ENCODE peak calls at places on chromosomes 12 and 14, in five cellular contexts. One of them, this sample, is unnamed.

GRCh38 chr14:33307691-33308369 is 369.2 kb downstream of the NPAS3 start:
- DNase-seq in heart left ventricle: no peak
- DNase-seq in lower leg skin: peak; percentile 84
- DNase-seq in HFF-Myc: peak; percentile 83
- DNase-seq in left lung: peak; percentile 49
- DNase-seq in this sample: no peak

GRCh38 chr14:60723218-60724079 is 702 bp downstream of the SIX4 start:
- DNase-seq in heart left ventricle: peak; percentile 33
- DNase-seq in lower leg skin: peak; percentile 86
- DNase-seq in HFF-Myc: no peak
- DNase-seq in left lung: peak; percentile 46
- DNase-seq in this sample: no peak

GRCh38 chr14:24367506-24368214 is at the start of gene NFATC4:
- DNase-seq in heart left ventricle: peak; percentile 89
- DNase-seq in lower leg skin: peak; percentile 94
- DNase-seq in HFF-Myc: peak; percentile 96
- DNase-seq in left lung: peak; percentile 82
- DNase-seq in this sample: peak; percentile 87

GRCh38 chr12:45407188-45407850 is 191.4 kb downstream of the ANO6 start:
- DNase-seq in heart left ventricle: no peak
- DNase-seq in lower leg skin: no peak
- DNase-seq in HFF-Myc: no peak
- DNase-seq in left lung: no peak
- DNase-seq in this sample: no peak

GRCh38 chr12:120764766-120765165 is 39.1 kb downstream of the ACADS start:
- DNase-seq in heart left ventricle: no peak
- DNase-seq in lower leg skin: peak; percentile 57
- DNase-seq in HFF-Myc: no peak
- DNase-seq in left lung: no peak
- DNase-seq in this sample: no peak

GRCh38 chr14:105929327-105930081 is 403.1 kb downstream of the TMEM121 start:
- DNase-seq in heart left ventricle: no peak
- DNase-seq in lower leg skin: peak; percentile 66
- DNase-seq in HFF-Myc: no peak
- DNase-seq in left lung: peak; percentile 17
- DNase-seq in this sample: no peak

GRCh38 chr12:50589650-50590435 is 85.1 kb downstream of the DIP2B start:
- DNase-seq in heart left ventricle: no peak
- DNase-seq in lower leg skin: no peak
- DNase-seq in HFF-Myc: peak; percentile 56
- DNase-seq in left lung: no peak
- DNase-seq in this sample: peak; percentile 80

GRCh38 chr12:122079532-122080081 is 1.1 kb downstream of the MLXIP start:
- DNase-seq in heart left ventricle: peak; percentile 34
- DNase-seq in lower leg skin: no peak
- DNase-seq in HFF-Myc: no peak
- DNase-seq in left lung: no peak
- DNase-seq in this sample: no peak

GRCh38 chr12:108832730-108833354 is 24.5 kb downstream of the SSH1 start:
- DNase-seq in heart left ventricle: no peak
- DNase-seq in lower leg skin: no peak
- DNase-seq in HFF-Myc: no peak
- DNase-seq in left lung: no peak
- DNase-seq in this sample: peak; percentile 80

GRCh38 chr12:19288603-19289244 is 150.6 kb upstream of the AEBP2 start:
- DNase-seq in heart left ventricle: no peak
- DNase-seq in lower leg skin: no peak
- DNase-seq in HFF-Myc: peak; percentile 17
- DNase-seq in left lung: no peak
- DNase-seq in this sample: no peak

GRCh38 chr12:96219700-96220206 is 25.6 kb downstream of the ELK3 start:
- DNase-seq in heart left ventricle: no peak
- DNase-seq in lower leg skin: no peak
- DNase-seq in HFF-Myc: no peak
- DNase-seq in left lung: peak; percentile 89
- DNase-seq in this sample: peak; percentile 92

GRCh38 chr12:101823891-101824290 is 6.9 kb downstream of the GNPTAB start:
- DNase-seq in heart left ventricle: peak; percentile 72
- DNase-seq in lower leg skin: peak; percentile 90
- DNase-seq in HFF-Myc: peak; percentile 24
- DNase-seq in left lung: peak; percentile 55
- DNase-seq in this sample: no peak

GRCh38 chr12:58888131-58888783 is 32.0 kb downstream of the LRIG3 start:
- DNase-seq in heart left ventricle: peak; percentile 70
- DNase-seq in lower leg skin: no peak
- DNase-seq in HFF-Myc: no peak
- DNase-seq in left lung: no peak
- DNase-seq in this sample: peak; percentile 16

GRCh38 chr14:103711516-103712431 is 3.5 kb downstream of the XRCC3 start:
- DNase-seq in heart left ventricle: peak; percentile 54
- DNase-seq in lower leg skin: no peak
- DNase-seq in HFF-Myc: no peak
- DNase-seq in left lung: no peak
- DNase-seq in this sample: no peak

GRCh38 chr12:42968426-42968825 is 378.9 kb upstream of the PRICKLE1 start:
- DNase-seq in heart left ventricle: no peak
- DNase-seq in lower leg skin: no peak
- DNase-seq in HFF-Myc: no peak
- DNase-seq in left lung: no peak
- DNase-seq in this sample: no peak

GRCh38 chr12:4112290-4112689 is 161.3 kb upstream of the CCND2 start:
- DNase-seq in heart left ventricle: no peak
- DNase-seq in lower leg skin: peak; percentile 36
- DNase-seq in HFF-Myc: no peak
- DNase-seq in left lung: no peak
- DNase-seq in this sample: no peak

GRCh38 chr14:46054526-46054925 is 597.1 kb downstream of the RPL10L start:
- DNase-seq in heart left ventricle: no peak
- DNase-seq in lower leg skin: no peak
- DNase-seq in HFF-Myc: peak; percentile 41
- DNase-seq in left lung: no peak
- DNase-seq in this sample: peak; percentile 67

GRCh38 chr12:70843363-70843762 is 77.2 kb downstream of the PTPRR start:
- DNase-seq in heart left ventricle: no peak
- DNase-seq in lower leg skin: no peak
- DNase-seq in HFF-Myc: no peak
- DNase-seq in left lung: no peak
- DNase-seq in this sample: no peak

GRCh38 chr12:68336754-68337343 is 4.7 kb upstream of the MDM1 start:
- DNase-seq in heart left ventricle: no peak
- DNase-seq in lower leg skin: no peak
- DNase-seq in HFF-Myc: no peak
- DNase-seq in left lung: no peak
- DNase-seq in this sample: no peak

GRCh38 chr12:127107744-127108143 is 1159.2 kb upstream of the TMEM132C start:
- DNase-seq in heart left ventricle: no peak
- DNase-seq in lower leg skin: no peak
- DNase-seq in HFF-Myc: no peak
- DNase-seq in left lung: no peak
- DNase-seq in this sample: no peak

GRCh38 chr14:76918751-76919421 is 92.7 kb downstream of the LRRC74A start:
- DNase-seq in heart left ventricle: peak; percentile 97
- DNase-seq in lower leg skin: peak; percentile 98
- DNase-seq in HFF-Myc: peak; percentile 93
- DNase-seq in left lung: peak; percentile 94
- DNase-seq in this sample: peak; percentile 92

GRCh38 chr12:109968032-109968420 is 28.1 kb downstream of the GIT2 start:
- DNase-seq in heart left ventricle: no peak
- DNase-seq in lower leg skin: no peak
- DNase-seq in HFF-Myc: no peak
- DNase-seq in left lung: no peak
- DNase-seq in this sample: no peak

GRCh38 chr14:61678966-61679365 is 16.3 kb upstream of the HIF1A start:
- DNase-seq in heart left ventricle: no peak
- DNase-seq in lower leg skin: no peak
- DNase-seq in HFF-Myc: no peak
- DNase-seq in left lung: no peak
- DNase-seq in this sample: no peak

GRCh38 chr14:75445958-75446357 is 18.1 kb downstream of the JDP2 start:
- DNase-seq in heart left ventricle: no peak
- DNase-seq in lower leg skin: no peak
- DNase-seq in HFF-Myc: no peak
- DNase-seq in left lung: no peak
- DNase-seq in this sample: no peak

GRCh38 chr14:68906439-68906838 is 72.7 kb downstream of the ACTN1 start:
- DNase-seq in heart left ventricle: no peak
- DNase-seq in lower leg skin: no peak
- DNase-seq in HFF-Myc: no peak
- DNase-seq in left lung: no peak
- DNase-seq in this sample: no peak

GRCh38 chr14:45290547-45290946 is 37.5 kb upstream of the MIS18BP1 start:
- DNase-seq in heart left ventricle: no peak
- DNase-seq in lower leg skin: no peak
- DNase-seq in HFF-Myc: no peak
- DNase-seq in left lung: no peak
- DNase-seq in this sample: no peak

GRCh38 chr12:45355750-45356149 is 139.9 kb downstream of the ANO6 start:
- DNase-seq in heart left ventricle: no peak
- DNase-seq in lower leg skin: no peak
- DNase-seq in HFF-Myc: no peak
- DNase-seq in left lung: no peak
- DNase-seq in this sample: no peak

GRCh38 chr14:75283162-75283883 is 4.7 kb downstream of the FOS start:
- DNase-seq in heart left ventricle: no peak
- DNase-seq in lower leg skin: peak; percentile 82
- DNase-seq in HFF-Myc: no peak
- DNase-seq in left lung: peak; percentile 69
- DNase-seq in this sample: no peak

GRCh38 chr14:28119849-28120248 is 646.7 kb upstream of the FOXG1 start:
- DNase-seq in heart left ventricle: no peak
- DNase-seq in lower leg skin: no peak
- DNase-seq in HFF-Myc: no peak
- DNase-seq in left lung: no peak
- DNase-seq in this sample: no peak

GRCh38 chr14:72500234-72500838 is 393.6 kb downstream of the DPF3 start:
- DNase-seq in heart left ventricle: no peak
- DNase-seq in lower leg skin: no peak
- DNase-seq in HFF-Myc: no peak
- DNase-seq in left lung: no peak
- DNase-seq in this sample: no peak
- H3K4me3 ChIP-seq in heart left ventricle: no peak overlapping the region
- H3K4me3 ChIP-seq in lower leg skin: no peak overlapping the region
- H3K4me3 ChIP-seq in HFF-Myc: no peak overlapping the region
- H3K4me3 ChIP-seq in left lung: no peak overlapping the region
- H3K4me3 ChIP-seq in this sample: no peak overlapping the region

DNA sequence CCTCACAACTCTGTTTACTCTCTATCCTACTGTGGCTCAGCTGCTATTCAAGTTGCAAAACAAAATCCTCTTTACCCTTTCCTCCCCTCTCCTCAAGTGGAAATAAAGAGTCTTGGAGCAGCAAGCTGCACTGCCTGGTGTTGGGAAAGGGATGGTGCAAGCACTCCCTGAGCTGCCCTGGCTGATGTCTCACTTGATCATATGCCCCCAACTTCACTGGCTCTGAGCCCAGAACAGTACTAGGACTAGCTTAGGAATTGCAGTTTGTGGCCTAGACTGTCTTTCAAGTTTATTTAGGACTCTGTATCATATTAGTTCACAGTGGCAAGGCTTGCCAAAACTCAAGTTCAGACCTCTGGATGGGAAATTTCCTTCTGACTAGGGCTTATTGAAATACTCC is 1683.8 kb upstream of the SEL1L start:
- DNase-seq in heart left ventricle: no peak
- DNase-seq in lower leg skin: peak; percentile 87
- DNase-seq in HFF-Myc: no peak
- DNase-seq in left lung: peak; percentile 36
- DNase-seq in this sample: no peak
- TF ChIP-seq CTCF in heart left ventricle: no peak
- TF ChIP-seq CTCF in lower leg skin: no peak
- TF ChIP-seq CTCF in HFF-Myc: no peak
- TF ChIP-seq CTCF in left lung: no peak
- TF ChIP-seq CTCF in this sample: no peak

GRCh38 chr14:87153391-87153790 is 839.6 kb downstream of the GALC start:
- DNase-seq in heart left ventricle: no peak
- DNase-seq in lower leg skin: no peak
- DNase-seq in HFF-Myc: no peak
- DNase-seq in left lung: no peak
- DNase-seq in this sample: no peak

GRCh38 chr14:87153901-87154300 is 839.1 kb downstream of the GALC start:
- DNase-seq in heart left ventricle: no peak
- DNase-seq in lower leg skin: no peak
- DNase-seq in HFF-Myc: no peak
- DNase-seq in left lung: no peak
- DNase-seq in this sample: no peak

GRCh38 chr14:87156878-87157277 is 836.1 kb downstream of the GALC start:
- DNase-seq in heart left ventricle: no peak
- DNase-seq in lower leg skin: no peak
- DNase-seq in HFF-Myc: no peak
- DNase-seq in left lung: no peak
- DNase-seq in this sample: no peak

GRCh38 chr14:87152701-87153100 is 840.3 kb downstream of the GALC start:
- DNase-seq in heart left ventricle: no peak
- DNase-seq in lower leg skin: no peak
- DNase-seq in HFF-Myc: no peak
- DNase-seq in left lung: no peak
- DNase-seq in this sample: no peak

DNA sequence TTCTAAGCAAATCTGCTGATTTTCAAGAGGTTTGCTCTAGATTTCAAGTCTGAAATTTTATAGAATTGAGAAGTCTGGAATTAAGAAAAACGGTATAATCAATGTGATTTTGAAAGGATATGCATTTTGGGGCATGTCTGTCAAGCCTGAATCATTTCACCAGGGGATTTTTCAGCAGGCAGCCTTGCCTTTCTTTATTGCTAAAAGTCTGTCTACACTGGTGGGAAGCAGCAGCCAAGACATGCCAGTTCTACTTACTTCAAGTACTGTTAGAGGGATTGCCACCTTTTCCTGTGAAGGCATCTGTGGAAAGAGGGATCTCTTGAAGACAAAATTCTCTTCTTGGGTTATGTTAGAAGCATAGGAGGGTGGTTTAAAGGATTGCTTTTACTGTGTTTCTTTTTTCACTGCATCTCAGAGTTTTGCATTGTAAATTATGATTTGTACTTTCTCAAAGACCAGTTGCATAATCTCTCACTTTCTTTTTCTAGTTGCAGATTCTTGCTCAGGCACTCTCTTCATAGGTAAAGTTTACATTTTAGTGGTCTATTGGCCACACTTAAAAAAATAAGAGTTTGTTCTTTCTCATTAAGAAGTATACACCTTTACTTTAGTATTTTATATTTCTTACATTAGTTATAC is 837.0 kb downstream of the GALC start:
- DNase-seq in heart left ventricle: no peak
- DNase-seq in lower leg skin: no peak
- DNase-seq in HFF-Myc: no peak
- DNase-seq in left lung: no peak
- DNase-seq in this sample: no peak
- H3K4me3 ChIP-seq in heart left ventricle: no peak overlapping the region
- H3K4me3 ChIP-seq in lower leg skin: no peak overlapping the region
- H3K4me3 ChIP-seq in HFF-Myc: no peak overlapping the region
- H3K4me3 ChIP-seq in left lung: no peak overlapping the region
- H3K4me3 ChIP-seq in this sample: no peak overlapping the region

GRCh38 chr12:49052451-49053208 is 8.0 kb downstream of the KMT2D start:
- DNase-seq in heart left ventricle: no peak
- DNase-seq in lower leg skin: no peak
- DNase-seq in HFF-Myc: no peak
- DNase-seq in left lung: no peak
- DNase-seq in this sample: no peak
- TF ChIP-seq CTCF in heart left ventricle: no peak
- TF ChIP-seq CTCF in lower leg skin: no peak
- TF ChIP-seq CTCF in HFF-Myc: no peak
- TF ChIP-seq CTCF in left lung: no peak
- TF ChIP-seq CTCF in this sample: no peak

GRCh38 chr12:85005615-85006014 is 30.5 kb downstream of the TSPAN19 start:
- DNase-seq in heart left ventricle: no peak
- DNase-seq in lower leg skin: no peak
- DNase-seq in HFF-Myc: no peak
- DNase-seq in left lung: no peak
- DNase-seq in this sample: no peak
- H3K4me3 ChIP-seq in heart left ventricle: no peak overlapping the region
- H3K4me3 ChIP-seq in lower leg skin: no peak overlapping the region
- H3K4me3 ChIP-seq in HFF-Myc: no peak overlapping the region
- H3K4me3 ChIP-seq in left lung: no peak overlapping the region
- H3K4me3 ChIP-seq in this sample: no peak overlapping the region

This sample was measured in AG04449.